ENCODE peak calls at places on chromosomes 2 and 18, in eight cellular contexts. One of them, this sample, is unnamed.

GRCh38 chr2:138071720-138072719 is 107.7 kb downstream of the HNMT start:
- DNase-seq in HCEC 1CT: peak; percentile 60
- DNase-seq in neural progenitor cell: peak; percentile 80
- DNase-seq in right cardiac atrium: no peak
- DNase-seq in NCI-H1105 treated with DMSO at 0.1 percent for 48 hours: peak; percentile 82
- DNase-seq in activated T-cell treated with anti-CD3 and anti-CD28 coated beads, Interleukin-2, amount 50 U/mL, for 48 hours: no peak
- DNase-seq in AG09319: no peak
- DNase-seq in AG20443: no peak
- DNase-seq in this sample: no peak

GRCh38 chr2:55555977-55556376 is 36.5 kb downstream of the CFAP36 start:
- DNase-seq in HCEC 1CT: peak; percentile 4
- DNase-seq in neural progenitor cell: no peak
- DNase-seq in right cardiac atrium: no peak
- DNase-seq in NCI-H1105 treated with DMSO at 0.1 percent for 48 hours: no peak
- DNase-seq in activated T-cell treated with anti-CD3 and anti-CD28 coated beads, Interleukin-2, amount 50 U/mL, for 48 hours: no peak
- DNase-seq in AG09319: no peak
- DNase-seq in AG20443: peak; percentile 11
- DNase-seq in this sample: no peak

GRCh38 chr18:908631-909621 is 4.3 kb downstream of the ADCYAP1 start:
- DNase-seq in HCEC 1CT: no peak
- DNase-seq in neural progenitor cell: peak; percentile 73
- DNase-seq in right cardiac atrium: no peak
- DNase-seq in NCI-H1105 treated with DMSO at 0.1 percent for 48 hours: peak; percentile 38
- DNase-seq in activated T-cell treated with anti-CD3 and anti-CD28 coated beads, Interleukin-2, amount 50 U/mL, for 48 hours: peak; percentile 21
- DNase-seq in AG09319: no peak
- DNase-seq in AG20443: peak; percentile 21
- DNase-seq in this sample: no peak

GRCh38 chr2:162029287-162029901 is 44.6 kb downstream of the DPP4 start:
- DNase-seq in HCEC 1CT: peak; percentile 73
- DNase-seq in neural progenitor cell: no peak
- DNase-seq in right cardiac atrium: no peak
- DNase-seq in NCI-H1105 treated with DMSO at 0.1 percent for 48 hours: no peak
- DNase-seq in activated T-cell treated with anti-CD3 and anti-CD28 coated beads, Interleukin-2, amount 50 U/mL, for 48 hours: no peak
- DNase-seq in AG09319: peak; percentile 12
- DNase-seq in AG20443: peak; percentile 76
- DNase-seq in this sample: no peak

GRCh38 chr18:76349067-76349715 is 145.9 kb downstream of the ZNF516 start:
- DNase-seq in HCEC 1CT: peak; percentile 50
- DNase-seq in neural progenitor cell: peak; percentile 87
- DNase-seq in right cardiac atrium: no peak
- DNase-seq in NCI-H1105 treated with DMSO at 0.1 percent for 48 hours: peak; percentile 57
- DNase-seq in activated T-cell treated with anti-CD3 and anti-CD28 coated beads, Interleukin-2, amount 50 U/mL, for 48 hours: peak; percentile 79
- DNase-seq in AG09319: peak; percentile 30
- DNase-seq in AG20443: peak; percentile 69
- DNase-seq in this sample: peak; percentile 71

GRCh38 chr2:199470672-199471442 is 13.1 kb upstream of the SATB2 start:
- DNase-seq in HCEC 1CT: no peak
- DNase-seq in neural progenitor cell: peak; percentile 45
- DNase-seq in right cardiac atrium: no peak
- DNase-seq in NCI-H1105 treated with DMSO at 0.1 percent for 48 hours: no peak
- DNase-seq in activated T-cell treated with anti-CD3 and anti-CD28 coated beads, Interleukin-2, amount 50 U/mL, for 48 hours: peak; percentile 21
- DNase-seq in AG09319: no peak
- DNase-seq in AG20443: no peak
- DNase-seq in this sample: no peak

GRCh38 chr2:120541972-120542670 is 193.5 kb upstream of the GLI2 start:
- DNase-seq in HCEC 1CT: no peak
- DNase-seq in neural progenitor cell: no peak
- DNase-seq in right cardiac atrium: no peak
- DNase-seq in NCI-H1105 treated with DMSO at 0.1 percent for 48 hours: no peak
- DNase-seq in activated T-cell treated with anti-CD3 and anti-CD28 coated beads, Interleukin-2, amount 50 U/mL, for 48 hours: no peak
- DNase-seq in AG09319: no peak
- DNase-seq in AG20443: no peak
- DNase-seq in this sample: no peak

GRCh38 chr18:36441872-36442271 is 144.4 kb downstream of the FHOD3 start:
- DNase-seq in HCEC 1CT: peak; percentile 42
- DNase-seq in neural progenitor cell: no peak
- DNase-seq in right cardiac atrium: no peak
- DNase-seq in NCI-H1105 treated with DMSO at 0.1 percent for 48 hours: no peak
- DNase-seq in activated T-cell treated with anti-CD3 and anti-CD28 coated beads, Interleukin-2, amount 50 U/mL, for 48 hours: no peak
- DNase-seq in AG09319: peak; percentile 39
- DNase-seq in AG20443: peak; percentile 65
- DNase-seq in this sample: no peak

GRCh38 chr2:170576296-170576695 is 138.8 kb upstream of the SP5 start:
- DNase-seq in HCEC 1CT: no peak
- DNase-seq in neural progenitor cell: no peak
- DNase-seq in right cardiac atrium: no peak
- DNase-seq in NCI-H1105 treated with DMSO at 0.1 percent for 48 hours: no peak
- DNase-seq in activated T-cell treated with anti-CD3 and anti-CD28 coated beads, Interleukin-2, amount 50 U/mL, for 48 hours: no peak
- DNase-seq in AG09319: no peak
- DNase-seq in AG20443: no peak
- DNase-seq in this sample: no peak

GRCh38 chr18:5196253-5197031 is 615 bp downstream of the AKAIN1 start:
- DNase-seq in HCEC 1CT: no peak
- DNase-seq in neural progenitor cell: peak; percentile 72
- DNase-seq in right cardiac atrium: no peak
- DNase-seq in NCI-H1105 treated with DMSO at 0.1 percent for 48 hours: no peak
- DNase-seq in activated T-cell treated with anti-CD3 and anti-CD28 coated beads, Interleukin-2, amount 50 U/mL, for 48 hours: no peak
- DNase-seq in AG09319: no peak
- DNase-seq in AG20443: peak; percentile 12
- DNase-seq in this sample: no peak

GRCh38 chr2:150081775-150082517 is 405.5 kb downstream of the RND3 start:
- DNase-seq in HCEC 1CT: peak; percentile 8
- DNase-seq in neural progenitor cell: no peak
- DNase-seq in right cardiac atrium: no peak
- DNase-seq in NCI-H1105 treated with DMSO at 0.1 percent for 48 hours: no peak
- DNase-seq in activated T-cell treated with anti-CD3 and anti-CD28 coated beads, Interleukin-2, amount 50 U/mL, for 48 hours: no peak
- DNase-seq in AG09319: no peak
- DNase-seq in AG20443: no peak
- DNase-seq in this sample: no peak

GRCh38 chr2:197254776-197255521 is 55.6 kb downstream of the ANKRD44 start:
- DNase-seq in HCEC 1CT: no peak
- DNase-seq in neural progenitor cell: no peak
- DNase-seq in right cardiac atrium: no peak
- DNase-seq in NCI-H1105 treated with DMSO at 0.1 percent for 48 hours: no peak
- DNase-seq in activated T-cell treated with anti-CD3 and anti-CD28 coated beads, Interleukin-2, amount 50 U/mL, for 48 hours: no peak
- DNase-seq in AG09319: no peak
- DNase-seq in AG20443: peak; percentile 25
- DNase-seq in this sample: no peak

GRCh38 chr2:41662461-41662860 is 385.4 kb upstream of the PKDCC start:
- DNase-seq in HCEC 1CT: no peak
- DNase-seq in neural progenitor cell: no peak
- DNase-seq in right cardiac atrium: no peak
- DNase-seq in NCI-H1105 treated with DMSO at 0.1 percent for 48 hours: no peak
- DNase-seq in activated T-cell treated with anti-CD3 and anti-CD28 coated beads, Interleukin-2, amount 50 U/mL, for 48 hours: no peak
- DNase-seq in AG09319: no peak
- DNase-seq in AG20443: no peak
- DNase-seq in this sample: no peak

GRCh38 chr2:216216951-216217903 is 108.1 kb downstream of the XRCC5 start:
- DNase-seq in HCEC 1CT: peak; percentile 79
- DNase-seq in neural progenitor cell: no peak
- DNase-seq in right cardiac atrium: no peak
- DNase-seq in NCI-H1105 treated with DMSO at 0.1 percent for 48 hours: no peak
- DNase-seq in activated T-cell treated with anti-CD3 and anti-CD28 coated beads, Interleukin-2, amount 50 U/mL, for 48 hours: peak; percentile 38
- DNase-seq in AG09319: peak; percentile 12
- DNase-seq in AG20443: peak; percentile 26
- DNase-seq in this sample: peak; percentile 55

GRCh38 chr18:713135-713490 is 683 bp upstream of the ENOSF1 start:
- DNase-seq in HCEC 1CT: no peak
- DNase-seq in neural progenitor cell: no peak
- DNase-seq in right cardiac atrium: peak; percentile 43
- DNase-seq in NCI-H1105 treated with DMSO at 0.1 percent for 48 hours: no peak
- DNase-seq in activated T-cell treated with anti-CD3 and anti-CD28 coated beads, Interleukin-2, amount 50 U/mL, for 48 hours: no peak
- DNase-seq in AG09319: no peak
- DNase-seq in AG20443: no peak
- DNase-seq in this sample: no peak

GRCh38 chr2:84899181-84899580 is 6.3 kb upstream of the TMSB10 start:
- DNase-seq in HCEC 1CT: no peak
- DNase-seq in neural progenitor cell: no peak
- DNase-seq in right cardiac atrium: no peak
- DNase-seq in NCI-H1105 treated with DMSO at 0.1 percent for 48 hours: no peak
- DNase-seq in activated T-cell treated with anti-CD3 and anti-CD28 coated beads, Interleukin-2, amount 50 U/mL, for 48 hours: no peak
- DNase-seq in AG09319: no peak
- DNase-seq in AG20443: no peak
- DNase-seq in this sample: no peak

GRCh38 chr2:158753561-158754302 is 41.4 kb upstream of the DAPL1 start:
- DNase-seq in HCEC 1CT: peak; percentile 60
- DNase-seq in neural progenitor cell: peak; percentile 79
- DNase-seq in right cardiac atrium: no peak
- DNase-seq in NCI-H1105 treated with DMSO at 0.1 percent for 48 hours: peak; percentile 50
- DNase-seq in activated T-cell treated with anti-CD3 and anti-CD28 coated beads, Interleukin-2, amount 50 U/mL, for 48 hours: peak; percentile 25
- DNase-seq in AG09319: no peak
- DNase-seq in AG20443: peak; percentile 84
- DNase-seq in this sample: peak; percentile 78